ENCODE peak calls at places on chromosomes 11 and 22, in six cellular contexts. S, G, T, J, I and Z are unnamed samples.

GRCh38 chr11:107565219-107565937 is at the start of gene ALKBH8:
- DNase-seq in S (peak), G (peak), T (peak), J (peak), I (peak), Z (peak)

GRCh38 chr22:49524362-49524761 is 303.3 kb downstream of the BRD1 start:
- DNase-seq in S (no peak), G (no peak), T (peak), J (no peak), I (no peak), Z (no peak)

GRCh38 chr22:32754413-32755041 is 47.0 kb upstream of the TIMP3 start:
- DNase-seq in S (peak), G (no peak), T (no peak), J (no peak), I (peak), Z (peak)

GRCh38 chr11:120608061-120608460 is 96.5 kb downstream of the GRIK4 start:
- DNase-seq in S (no peak), G (no peak), T (no peak), J (no peak), I (no peak), Z (no peak)

GRCh38 chr11:5507586-5508305 is 2.0 kb downstream of the UBQLN3 start:
- DNase-seq in S (no peak), G (no peak), T (no peak), J (no peak), I (no peak), Z (no peak)

GRCh38 chr11:34278708-34279297 is 79.0 kb downstream of the ABTB2 start:
- DNase-seq in S (no peak), G (no peak), T (no peak), J (peak), I (no peak), Z (no peak)

GRCh38 chr11:69000831-69001245 is 12.2 kb downstream of the MRGPRF start:
- DNase-seq in S (peak), G (peak), T (no peak), J (no peak), I (peak), Z (peak)

GRCh38 chr11:2574043-2574552 is 125.7 kb downstream of the KCNQ1OT1 start:
- DNase-seq in S (no peak), G (no peak), T (no peak), J (no peak), I (no peak), Z (no peak)

GRCh38 chr11:123382555-123383074 is 47.5 kb upstream of the GRAMD1B start:
- DNase-seq in S (no peak), G (no peak), T (no peak), J (peak), I (no peak), Z (no peak)

GRCh38 chr11:74018331-74019005 is 9.6 kb upstream of the UCP3 start:
- DNase-seq in S (peak), G (peak), T (peak), J (no peak), I (peak), Z (peak)

GRCh38 chr22:24962835-24963234 is 10.3 kb downstream of the KIAA1671 start:
- DNase-seq in S (no peak), G (no peak), T (no peak), J (no peak), I (no peak), Z (no peak)

GRCh38 chr22:28882545-28882877 is 861 bp upstream of the ZNRF3 start:
- DNase-seq in S (peak), G (no peak), T (peak), J (no peak), I (no peak), Z (no peak)

GRCh38 chr11:118166641-118167040 is 9.8 kb downstream of the SCN2B start:
- DNase-seq in S (no peak), G (no peak), T (no peak), J (no peak), I (no peak), Z (no peak)

GRCh38 chr11:36011574-36011973 is 67.7 kb downstream of the LDLRAD3 start:
- DNase-seq in S (no peak), G (no peak), T (no peak), J (no peak), I (no peak), Z (no peak)

GRCh38 chr11:122754553-122755322 is 83.6 kb upstream of the CRTAM start:
- DNase-seq in S (no peak), G (no peak), T (peak), J (peak), I (no peak), Z (no peak)

GRCh38 chr11:11552688-11553087 is 69.1 kb downstream of the GALNT18 start:
- DNase-seq in S (no peak), G (no peak), T (no peak), J (no peak), I (no peak), Z (peak)

GRCh38 chr11:63762662-63763505 is 5.7 kb downstream of the ZFTA start:
- DNase-seq in S (peak), G (no peak), T (no peak), J (no peak), I (no peak), Z (no peak)

GRCh38 chr11:111911563-111912401 is at the start of gene CRYAB:
- DNase-seq in S (peak), G (peak), T (no peak), J (no peak), I (peak), Z (no peak)

GRCh38 chr11:31810779-31811647 is at the start of gene PAX6:
- DNase-seq in S (peak), G (no peak), T (peak), J (peak), I (peak), Z (peak)

GRCh38 chr22:45120931-45121330 is 42.8 kb upstream of the NUP50 start:
- DNase-seq in S (no peak), G (no peak), T (no peak), J (no peak), I (peak), Z (no peak)

GRCh38 chr11:26088391-26088790 is 243.5 kb upstream of the ANO3 start:
- DNase-seq in S (no peak), G (no peak), T (no peak), J (no peak), I (peak), Z (no peak)

GRCh38 chr22:50569041-50569459 is 6.3 kb upstream of the SYCE3 start:
- DNase-seq in S (no peak), G (no peak), T (no peak), J (no peak), I (no peak), Z (no peak)

GRCh38 chr11:44865866-44866272 is 84.8 kb downstream of the TP53I11 start:
- DNase-seq in S (no peak), G (no peak), T (no peak), J (no peak), I (no peak), Z (peak)
- TF ChIP-seq CTCF in S (no peak), G (no peak), T (no peak), J (no peak), I (no peak), Z (no peak)

DNA sequence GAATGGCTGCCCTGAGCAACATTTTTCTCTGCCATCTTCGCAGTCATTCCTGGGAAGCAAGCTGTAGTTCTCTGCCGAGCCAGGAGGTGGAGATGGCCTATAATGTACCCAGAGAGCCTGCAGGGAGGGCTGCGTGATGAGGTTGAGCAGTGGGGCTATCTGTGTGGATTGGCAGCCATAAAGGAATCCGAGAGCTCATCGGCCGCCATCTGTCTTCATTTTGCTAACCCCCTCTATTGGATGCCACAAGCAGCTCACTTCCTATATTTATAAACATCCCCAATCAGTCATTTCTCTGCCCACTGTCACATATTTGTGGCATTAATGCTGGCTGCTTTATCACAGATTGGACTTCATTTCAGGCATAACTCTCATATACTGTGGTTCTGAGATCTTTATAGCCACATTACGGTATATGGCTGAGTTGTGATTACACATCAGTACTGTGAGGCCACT is 209.5 kb downstream of the NTM start:
- DNase-seq in S (peak), G (no peak), T (peak), J (peak), I (peak), Z (no peak)
- TF ChIP-seq CTCF in S (no peak), G (no peak), T (peak), J (peak), I (peak), Z (no peak)

GRCh38 chr11:1040428-1041148 is 4.1 kb upstream of the MUC6 start:
- DNase-seq in S (peak), G (no peak), T (no peak), J (no peak), I (no peak), Z (peak)

GRCh38 chr11:1041471-1041870 is 5.0 kb upstream of the MUC6 start:
- DNase-seq in S (no peak), G (no peak), T (no peak), J (no peak), I (no peak), Z (no peak)

GRCh38 chr11:1042626-1043562 is 6.4 kb upstream of the MUC6 start:
- DNase-seq in S (no peak), G (no peak), T (no peak), J (no peak), I (no peak), Z (no peak)

GRCh38 chr11:1041149-1041467 is 4.6 kb upstream of the MUC6 start:
- DNase-seq in S (no peak), G (no peak), T (no peak), J (no peak), I (no peak), Z (no peak)

DNA sequence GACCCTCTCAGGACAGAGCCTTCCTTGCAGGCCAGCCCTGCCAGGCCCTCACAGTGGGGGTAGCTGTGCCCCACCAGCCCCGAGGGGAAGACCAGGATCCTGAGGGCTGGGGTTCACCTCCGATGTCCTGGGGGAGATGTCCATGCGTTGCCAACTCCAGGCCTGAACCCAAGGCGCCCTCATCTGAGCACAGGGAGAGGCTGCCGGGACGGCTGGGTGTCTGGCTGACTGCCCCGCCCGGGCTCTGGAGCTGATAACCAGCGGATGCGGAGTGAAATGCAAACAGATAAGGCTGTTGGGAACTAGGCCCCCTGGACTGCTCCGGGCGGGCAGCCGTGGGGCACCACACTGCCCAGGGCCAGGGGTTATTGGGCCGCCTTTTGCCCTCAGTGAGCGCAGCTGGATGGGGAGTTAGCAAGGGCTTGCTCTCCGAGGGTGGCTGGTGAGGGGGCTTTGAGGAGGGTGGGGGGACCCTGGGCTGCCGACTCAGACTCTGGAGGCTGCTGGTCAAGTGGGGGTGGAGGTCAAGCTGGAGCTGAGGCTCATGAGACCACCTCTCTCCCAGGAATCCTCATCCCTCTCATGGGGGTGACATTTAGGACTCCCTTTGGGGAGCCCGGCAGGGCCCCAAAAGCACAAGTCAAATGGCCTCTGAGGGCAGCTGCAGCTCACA is 5.6 kb upstream of the MUC6 start:
- DNase-seq in S (peak), G (no peak), T (no peak), J (no peak), I (no peak), Z (peak)
- TF ChIP-seq CTCF in S (no peak), G (no peak), T (no peak), J (no peak), I (no peak), Z (no peak)

GRCh38 chr11:124799384-124800225 is 601 bp downstream of the MSANTD2 start:
- DNase-seq in S (peak), G (no peak), T (peak), J (peak), I (peak), Z (peak)
- TF ChIP-seq CTCF in S (no peak), G (no peak), T (no peak), J (no peak), I (no peak), Z (no peak)

DNA sequence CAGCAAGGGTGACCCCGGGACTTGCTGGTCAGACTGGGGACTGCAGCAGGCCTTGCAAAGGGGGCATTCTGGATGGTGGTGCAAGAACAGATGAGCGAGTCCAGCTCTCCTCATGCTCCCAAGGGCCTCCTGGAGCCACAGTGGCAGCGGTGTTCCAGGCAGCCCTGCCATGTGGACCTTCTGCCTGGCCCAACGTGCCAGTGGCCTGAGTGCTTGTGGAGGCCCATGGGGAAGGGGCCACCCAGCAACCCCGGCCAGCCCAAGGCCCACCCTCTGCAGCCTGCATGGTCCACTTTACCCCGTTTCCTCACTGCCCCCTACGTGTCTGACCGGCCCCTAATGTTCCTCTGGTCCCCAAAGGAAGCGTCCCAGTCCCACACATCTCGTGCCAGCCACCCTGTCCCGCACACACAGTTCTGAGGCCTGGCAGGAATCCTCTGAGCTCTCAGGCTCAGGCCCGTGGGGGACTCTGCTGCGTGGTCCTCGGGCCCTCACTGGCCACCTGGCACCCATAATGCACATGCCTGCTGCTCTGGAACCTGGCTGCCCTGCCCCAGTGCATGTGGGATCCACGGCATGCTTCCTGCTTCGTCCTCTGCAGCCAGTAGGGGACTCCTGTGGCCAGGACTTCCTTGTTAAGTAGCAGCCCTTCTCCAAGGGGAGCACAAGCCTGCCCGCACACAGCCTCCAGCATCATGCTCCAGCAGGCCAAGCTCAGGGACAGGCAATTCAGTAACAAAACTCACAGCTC is 85.5 kb downstream of the DGCR2 start:
- DNase-seq in S (peak), G (no peak), T (peak), J (no peak), I (peak), Z (no peak)
- TF ChIP-seq CTCF in S (peak), G (no peak), T (no peak), J (no peak), I (no peak), Z (no peak)

GRCh38 chr11:83088965-83089364 is 17.3 kb upstream of the RAB30 start:
- DNase-seq in S (no peak), G (no peak), T (peak), J (no peak), I (no peak), Z (no peak)
- TF ChIP-seq CTCF in S (peak), G (no peak), T (no peak), J (peak), I (no peak), Z (no peak)